ENCODE peak calls at places on chromosomes 12 and 14, in seven cellular contexts. One of them, this sample, is unnamed.

GRCh38 chr14:21184252-21184651 is 28.4 kb upstream of the OR5AU1 start:
- DNase-seq in uterus: no peak
- DNase-seq in choroid plexus epithelial cell: no peak
- DNase-seq in left ventricle myocardium inferior: no peak
- DNase-seq in psoas muscle: no peak
- DNase-seq in RWPE1: no peak
- DNase-seq in HCT116: no peak
- DNase-seq in this sample: no peak

GRCh38 chr14:93304771-93305170 is 28.1 kb downstream of the BTBD7 start:
- DNase-seq in uterus: no peak
- DNase-seq in choroid plexus epithelial cell: peak
- DNase-seq in left ventricle myocardium inferior: no peak
- DNase-seq in psoas muscle: no peak
- DNase-seq in RWPE1: no peak
- DNase-seq in HCT116: no peak
- DNase-seq in this sample: no peak

GRCh38 chr14:89388853-89389252 is 28.2 kb downstream of the FOXN3 start:
- DNase-seq in uterus: no peak
- DNase-seq in choroid plexus epithelial cell: peak
- DNase-seq in left ventricle myocardium inferior: no peak
- DNase-seq in psoas muscle: no peak
- DNase-seq in RWPE1: no peak
- DNase-seq in HCT116: no peak
- DNase-seq in this sample: no peak

GRCh38 chr12:52952082-52952801 is 3.3 kb downstream of the KRT18 start:
- DNase-seq in uterus: no peak
- DNase-seq in choroid plexus epithelial cell: no peak
- DNase-seq in left ventricle myocardium inferior: no peak
- DNase-seq in psoas muscle: no peak
- DNase-seq in RWPE1: no peak
- DNase-seq in HCT116: no peak
- DNase-seq in this sample: no peak

GRCh38 chr12:108112815-108113556 is 16.1 kb upstream of the WSCD2 start:
- DNase-seq in uterus: no peak
- DNase-seq in choroid plexus epithelial cell: no peak
- DNase-seq in left ventricle myocardium inferior: no peak
- DNase-seq in psoas muscle: peak
- DNase-seq in RWPE1: no peak
- DNase-seq in HCT116: no peak
- DNase-seq in this sample: no peak

GRCh38 chr14:105087963-105088811 is 23.0 kb upstream of the GPR132 start:
- DNase-seq in uterus: peak
- DNase-seq in choroid plexus epithelial cell: peak
- DNase-seq in left ventricle myocardium inferior: peak
- DNase-seq in psoas muscle: peak
- DNase-seq in RWPE1: peak
- DNase-seq in HCT116: no peak
- DNase-seq in this sample: peak

GRCh38 chr14:24095196-24096068 is 1.3 kb downstream of the PCK2 start:
- DNase-seq in uterus: peak
- DNase-seq in choroid plexus epithelial cell: peak
- DNase-seq in left ventricle myocardium inferior: peak
- DNase-seq in psoas muscle: peak
- DNase-seq in RWPE1: no peak
- DNase-seq in HCT116: no peak
- DNase-seq in this sample: peak

GRCh38 chr14:70045715-70046535 is 142.8 kb downstream of the SLC8A3 start:
- DNase-seq in uterus: no peak
- DNase-seq in choroid plexus epithelial cell: peak
- DNase-seq in left ventricle myocardium inferior: peak
- DNase-seq in psoas muscle: peak
- DNase-seq in RWPE1: peak
- DNase-seq in HCT116: peak
- DNase-seq in this sample: peak

GRCh38 chr14:90464481-90464880 is 67.7 kb downstream of the CALM1 start:
- DNase-seq in uterus: no peak
- DNase-seq in choroid plexus epithelial cell: no peak
- DNase-seq in left ventricle myocardium inferior: no peak
- DNase-seq in psoas muscle: no peak
- DNase-seq in RWPE1: no peak
- DNase-seq in HCT116: no peak
- DNase-seq in this sample: no peak

GRCh38 chr12:89513544-89513943 is 11.1 kb downstream of the GALNT4 start:
- DNase-seq in uterus: no peak
- DNase-seq in choroid plexus epithelial cell: no peak
- DNase-seq in left ventricle myocardium inferior: no peak
- DNase-seq in psoas muscle: no peak
- DNase-seq in RWPE1: no peak
- DNase-seq in HCT116: no peak
- DNase-seq in this sample: no peak

GRCh38 chr12:119989619-119990381 is 764 bp downstream of the BICDL1 start:
- DNase-seq in uterus: peak
- DNase-seq in choroid plexus epithelial cell: peak
- DNase-seq in left ventricle myocardium inferior: peak
- DNase-seq in psoas muscle: peak
- DNase-seq in RWPE1: peak
- DNase-seq in HCT116: no peak
- DNase-seq in this sample: peak

GRCh38 chr14:99872786-99873440 is 79.7 kb downstream of the EML1 start:
- DNase-seq in uterus: no peak
- DNase-seq in choroid plexus epithelial cell: peak
- DNase-seq in left ventricle myocardium inferior: no peak
- DNase-seq in psoas muscle: no peak
- DNase-seq in RWPE1: no peak
- DNase-seq in HCT116: no peak
- DNase-seq in this sample: no peak

GRCh38 chr12:108594323-108594903 is 3.5 kb downstream of the TMEM119 start:
- DNase-seq in uterus: no peak
- DNase-seq in choroid plexus epithelial cell: no peak
- DNase-seq in left ventricle myocardium inferior: no peak
- DNase-seq in psoas muscle: no peak
- DNase-seq in RWPE1: no peak
- DNase-seq in HCT116: no peak
- DNase-seq in this sample: no peak

GRCh38 chr14:102683399-102684275 is 91.2 kb downstream of the RCOR1 start:
- DNase-seq in uterus: no peak
- DNase-seq in choroid plexus epithelial cell: no peak
- DNase-seq in left ventricle myocardium inferior: no peak
- DNase-seq in psoas muscle: no peak
- DNase-seq in RWPE1: no peak
- DNase-seq in HCT116: no peak
- DNase-seq in this sample: peak

GRCh38 chr12:46371718-46372130 is 849 bp downstream of the SLC38A2 start:
- DNase-seq in uterus: no peak
- DNase-seq in choroid plexus epithelial cell: peak
- DNase-seq in left ventricle myocardium inferior: peak
- DNase-seq in psoas muscle: peak
- DNase-seq in RWPE1: peak
- DNase-seq in HCT116: no peak
- DNase-seq in this sample: no peak

GRCh38 chr14:22547948-22548750 is 40.9 kb downstream of the DAD1 start:
- DNase-seq in uterus: no peak
- DNase-seq in choroid plexus epithelial cell: no peak
- DNase-seq in left ventricle myocardium inferior: no peak
- DNase-seq in psoas muscle: no peak
- DNase-seq in RWPE1: no peak
- DNase-seq in HCT116: no peak
- DNase-seq in this sample: no peak

GRCh38 chr14:105167303-105168092 is 1.1 kb downstream of the JAG2 start:
- DNase-seq in uterus: no peak
- DNase-seq in choroid plexus epithelial cell: no peak
- DNase-seq in left ventricle myocardium inferior: no peak
- DNase-seq in psoas muscle: no peak
- DNase-seq in RWPE1: peak
- DNase-seq in HCT116: no peak
- DNase-seq in this sample: peak

GRCh38 chr12:107526555-107527180 is 158.9 kb upstream of the PWP1 start:
- DNase-seq in uterus: no peak
- DNase-seq in choroid plexus epithelial cell: no peak
- DNase-seq in left ventricle myocardium inferior: no peak
- DNase-seq in psoas muscle: no peak
- DNase-seq in RWPE1: no peak
- DNase-seq in HCT116: no peak
- DNase-seq in this sample: no peak

GRCh38 chr12:52090291-52090690 is 10.8 kb downstream of the SMIM41 start:
- DNase-seq in uterus: no peak
- DNase-seq in choroid plexus epithelial cell: no peak
- DNase-seq in left ventricle myocardium inferior: no peak
- DNase-seq in psoas muscle: no peak
- DNase-seq in RWPE1: no peak
- DNase-seq in HCT116: no peak
- DNase-seq in this sample: no peak

GRCh38 chr12:22974865-22975264 is 349.9 kb downstream of the ETNK1 start:
- DNase-seq in uterus: no peak
- DNase-seq in choroid plexus epithelial cell: peak
- DNase-seq in left ventricle myocardium inferior: no peak
- DNase-seq in psoas muscle: no peak
- DNase-seq in RWPE1: peak
- DNase-seq in HCT116: peak
- DNase-seq in this sample: no peak

GRCh38 chr12:89980236-89980635 is 271.6 kb upstream of the ATP2B1 start:
- DNase-seq in uterus: peak
- DNase-seq in choroid plexus epithelial cell: peak
- DNase-seq in left ventricle myocardium inferior: no peak
- DNase-seq in psoas muscle: no peak
- DNase-seq in RWPE1: peak
- DNase-seq in HCT116: no peak
- DNase-seq in this sample: no peak

GRCh38 chr12:72511493-72511892 is 239.3 kb downstream of the TRHDE start:
- DNase-seq in uterus: no peak
- DNase-seq in choroid plexus epithelial cell: peak
- DNase-seq in left ventricle myocardium inferior: no peak
- DNase-seq in psoas muscle: no peak
- DNase-seq in RWPE1: no peak
- DNase-seq in HCT116: no peak
- DNase-seq in this sample: no peak

GRCh38 chr14:100537701-100538565 is 49.3 kb downstream of the BEGAIN start:
- DNase-seq in uterus: peak
- DNase-seq in choroid plexus epithelial cell: no peak
- DNase-seq in left ventricle myocardium inferior: peak
- DNase-seq in psoas muscle: peak
- DNase-seq in RWPE1: no peak
- DNase-seq in HCT116: no peak
- DNase-seq in this sample: peak

GRCh38 chr12:51663390-51663789 is 72.4 kb downstream of the SCN8A start:
- DNase-seq in uterus: no peak
- DNase-seq in choroid plexus epithelial cell: no peak
- DNase-seq in left ventricle myocardium inferior: no peak
- DNase-seq in psoas muscle: no peak
- DNase-seq in RWPE1: no peak
- DNase-seq in HCT116: no peak
- DNase-seq in this sample: no peak

GRCh38 chr14:91229743-91230200 is 14.7 kb downstream of the GPR68 start:
- DNase-seq in uterus: no peak
- DNase-seq in choroid plexus epithelial cell: peak
- DNase-seq in left ventricle myocardium inferior: no peak
- DNase-seq in psoas muscle: no peak
- DNase-seq in RWPE1: no peak
- DNase-seq in HCT116: no peak
- DNase-seq in this sample: no peak

GRCh38 chr12:42762395-42762925 is 172.9 kb upstream of the PRICKLE1 start:
- DNase-seq in uterus: no peak
- DNase-seq in choroid plexus epithelial cell: no peak
- DNase-seq in left ventricle myocardium inferior: no peak
- DNase-seq in psoas muscle: no peak
- DNase-seq in RWPE1: no peak
- DNase-seq in HCT116: no peak
- DNase-seq in this sample: no peak

GRCh38 chr14:101050901-101051490 is 147.5 kb upstream of the RTL1 start:
- DNase-seq in uterus: no peak
- DNase-seq in choroid plexus epithelial cell: no peak
- DNase-seq in left ventricle myocardium inferior: no peak
- DNase-seq in psoas muscle: peak
- DNase-seq in RWPE1: no peak
- DNase-seq in HCT116: no peak
- DNase-seq in this sample: no peak

GRCh38 chr14:25381498-25381897 is 331.6 kb upstream of the STXBP6 start:
- DNase-seq in uterus: no peak
- DNase-seq in choroid plexus epithelial cell: no peak
- DNase-seq in left ventricle myocardium inferior: no peak
- DNase-seq in psoas muscle: no peak
- DNase-seq in RWPE1: no peak
- DNase-seq in HCT116: no peak
- DNase-seq in this sample: no peak
- TF ChIP-seq CTCF in uterus: no peak
- TF ChIP-seq CTCF in choroid plexus epithelial cell: no peak
- TF ChIP-seq CTCF in left ventricle myocardium inferior: peak
- TF ChIP-seq CTCF in psoas muscle: no peak
- TF ChIP-seq CTCF in RWPE1: no peak
- TF ChIP-seq CTCF in HCT116: no peak
- TF ChIP-seq CTCF in this sample: peak

GRCh38 chr14:72053662-72054061 is 121.4 kb downstream of the RGS6 start:
- DNase-seq in uterus: no peak
- DNase-seq in choroid plexus epithelial cell: no peak
- DNase-seq in left ventricle myocardium inferior: no peak
- DNase-seq in psoas muscle: no peak
- DNase-seq in RWPE1: no peak
- DNase-seq in HCT116: no peak
- DNase-seq in this sample: no peak
- TF ChIP-seq CTCF in uterus: no peak
- TF ChIP-seq CTCF in choroid plexus epithelial cell: no peak
- TF ChIP-seq CTCF in left ventricle myocardium inferior: no peak
- TF ChIP-seq CTCF in psoas muscle: no peak
- TF ChIP-seq CTCF in RWPE1: no peak
- TF ChIP-seq CTCF in HCT116: no peak
- TF ChIP-seq CTCF in this sample: no peak

GRCh38 chr12:19288161-19288560 is 151.1 kb upstream of the AEBP2 start:
- DNase-seq in uterus: no peak
- DNase-seq in choroid plexus epithelial cell: no peak
- DNase-seq in left ventricle myocardium inferior: no peak
- DNase-seq in psoas muscle: no peak
- DNase-seq in RWPE1: no peak
- DNase-seq in HCT116: no peak
- DNase-seq in this sample: no peak
- TF ChIP-seq CTCF in uterus: no peak
- TF ChIP-seq CTCF in choroid plexus epithelial cell: no peak
- TF ChIP-seq CTCF in left ventricle myocardium inferior: no peak
- TF ChIP-seq CTCF in psoas muscle: no peak
- TF ChIP-seq CTCF in RWPE1: no peak
- TF ChIP-seq CTCF in HCT116: no peak
- TF ChIP-seq CTCF in this sample: no peak

GRCh38 chr14:55026793-55027560 is at the start of the genes SOCS4 and WDHD1:
- DNase-seq in uterus: peak
- DNase-seq in choroid plexus epithelial cell: peak
- DNase-seq in left ventricle myocardium inferior: peak
- DNase-seq in psoas muscle: peak
- DNase-seq in RWPE1: peak
- DNase-seq in HCT116: peak
- DNase-seq in this sample: peak
- TF ChIP-seq CTCF in uterus: peak
- TF ChIP-seq CTCF in choroid plexus epithelial cell: peak
- TF ChIP-seq CTCF in left ventricle myocardium inferior: peak
- TF ChIP-seq CTCF in psoas muscle: no peak
- TF ChIP-seq CTCF in RWPE1: no peak
- TF ChIP-seq CTCF in HCT116: no peak
- TF ChIP-seq CTCF in this sample: no peak